ENCODE peak calls at places on chromosomes 6 and 20, in six cellular contexts. A is mesothelial cell of epicardium; Y is left ventricle myocardium inferior; X is RWPE1; H is GM10248; W is CD8-positive, alpha-beta T cell. E is an unnamed sample.

GRCh38 chr20:41048475-41049242 is 20.0 kb downstream of the TOP1 start:
- DNase-seq in A (no peak), X (no peak), H (no peak), W (no peak), Y (no peak), E (no peak)

GRCh38 chr20:17661121-17661744 is 20.8 kb downstream of the RRBP1 start:
- DNase-seq in A (no peak), Y (no peak), W (no peak), X (no peak), H (no peak), E (no peak)

GRCh38 chr6:109687271-109687721 is 3.7 kb downstream of the AK9 start:
- DNase-seq in H (no peak), X (peak), A (no peak), W (no peak), Y (no peak), E (no peak)

GRCh38 chr6:116029535-116029934 is 31.2 kb downstream of the FRK start:
- DNase-seq in A (no peak), X (no peak), W (no peak), Y (no peak), H (no peak), E (no peak)

GRCh38 chr6:15508363-15509330 is 154.2 kb downstream of the DTNBP1 start:
- DNase-seq in X (no peak), H (no peak), A (no peak), W (no peak), Y (no peak), E (no peak)

GRCh38 chr6:8080338-8081151 is 16.4 kb upstream of the BLOC1S5 start:
- DNase-seq in H (no peak), X (peak), Y (no peak), A (no peak), W (no peak), E (no peak)

GRCh38 chr6:3389390-3390167 is 67.3 kb downstream of the SLC22A23 start:
- DNase-seq in X (peak), A (no peak), Y (peak), H (no peak), W (no peak), E (no peak)

GRCh38 chr20:17524551-17524950 is 6.6 kb downstream of the BFSP1 start:
- DNase-seq in H (no peak), X (no peak), A (no peak), W (no peak), Y (no peak), E (no peak)

GRCh38 chr6:35476004-35476403 is 7.8 kb downstream of the RPL10A start:
- DNase-seq in Y (no peak), H (no peak), X (no peak), W (no peak), A (no peak), E (no peak)

GRCh38 chr20:10419550-10420133 is 14.4 kb downstream of the MKKS start:
- DNase-seq in W (no peak), A (no peak), H (no peak), Y (no peak), X (peak), E (no peak)

GRCh38 chr20:43973231-43973630 is 58.6 kb downstream of the TOX2 start:
- DNase-seq in H (no peak), Y (no peak), W (no peak), X (no peak), A (no peak), E (no peak)

GRCh38 chr20:9838035-9838377 is 870 bp downstream of the PAK5 start:
- DNase-seq in Y (no peak), W (no peak), H (no peak), A (no peak), X (no peak), E (no peak)

GRCh38 chr20:341682-342081 is 5.2 kb upstream of the NRSN2 start:
- DNase-seq in A (no peak), H (no peak), Y (no peak), W (no peak), X (peak), E (no peak)

GRCh38 chr6:144477841-144478240 is 192.7 kb downstream of the UTRN start:
- DNase-seq in A (no peak), Y (no peak), H (no peak), X (no peak), W (no peak), E (no peak)

DNA sequence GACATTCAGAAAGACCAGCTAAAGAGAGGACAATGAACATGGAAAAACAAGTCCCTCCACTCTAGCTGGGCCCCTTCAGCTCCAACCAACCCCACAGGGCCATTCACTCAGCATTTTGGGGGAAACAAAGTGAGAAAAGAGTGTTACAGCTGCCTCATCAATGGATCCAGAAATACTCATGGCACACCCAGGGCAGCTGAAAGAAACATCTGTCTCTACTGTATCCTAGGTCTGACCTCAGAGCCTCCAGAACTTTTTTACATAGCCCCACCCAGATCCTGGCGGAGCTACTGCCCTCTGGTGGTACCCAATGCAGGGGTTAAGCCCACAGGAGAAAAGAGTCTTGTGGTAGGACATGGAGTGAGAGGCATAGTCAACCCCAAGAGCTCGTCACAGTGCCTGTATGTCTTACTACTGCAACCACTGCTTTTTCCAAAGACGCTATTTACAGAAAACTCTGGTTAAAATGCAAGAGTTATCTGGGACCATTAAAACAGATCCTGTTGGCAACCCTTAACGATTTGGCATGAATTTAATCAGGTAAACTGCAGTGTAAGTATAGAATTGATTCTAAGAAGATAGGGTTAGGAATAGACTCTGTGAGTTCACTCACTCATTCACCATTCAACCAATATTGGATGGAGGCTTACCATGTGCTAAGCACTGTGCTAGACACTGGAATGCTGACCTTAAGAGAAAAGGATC is 37.4 kb upstream of the FAM83C start:
- DNase-seq in A (no peak), W (no peak), X (peak), H (peak), Y (no peak), E (peak)
- TF ChIP-seq CTCF in A (no peak), W (no peak), X (no peak), H (peak), Y (peak), E (peak)

GRCh38 chr20:46151936-46152335 is 33.8 kb downstream of the CD40 start:
- DNase-seq in A (no peak), W (no peak), Y (no peak), H (peak), X (peak), E (peak)
- TF ChIP-seq CTCF in A (peak), W (no peak), Y (peak), H (peak), X (peak), E (peak)

GRCh38 chr20:64222273-64222672 is 33.3 kb upstream of the PCMTD2 start:
- DNase-seq in Y (no peak), W (no peak), H (no peak), X (peak), A (no peak), E (no peak)

GRCh38 chr20:64225166-64225595 is 30.4 kb upstream of the PCMTD2 start:
- DNase-seq in W (no peak), A (no peak), X (no peak), H (no peak), Y (no peak), E (no peak)

GRCh38 chr20:64224344-64225165 is 31.0 kb upstream of the PCMTD2 start:
- DNase-seq in W (no peak), A (no peak), Y (no peak), X (peak), H (no peak), E (no peak)

GRCh38 chr20:64222851-64223525 is 32.6 kb upstream of the PCMTD2 start:
- DNase-seq in Y (no peak), A (no peak), X (no peak), H (no peak), W (no peak), E (no peak)

DNA sequence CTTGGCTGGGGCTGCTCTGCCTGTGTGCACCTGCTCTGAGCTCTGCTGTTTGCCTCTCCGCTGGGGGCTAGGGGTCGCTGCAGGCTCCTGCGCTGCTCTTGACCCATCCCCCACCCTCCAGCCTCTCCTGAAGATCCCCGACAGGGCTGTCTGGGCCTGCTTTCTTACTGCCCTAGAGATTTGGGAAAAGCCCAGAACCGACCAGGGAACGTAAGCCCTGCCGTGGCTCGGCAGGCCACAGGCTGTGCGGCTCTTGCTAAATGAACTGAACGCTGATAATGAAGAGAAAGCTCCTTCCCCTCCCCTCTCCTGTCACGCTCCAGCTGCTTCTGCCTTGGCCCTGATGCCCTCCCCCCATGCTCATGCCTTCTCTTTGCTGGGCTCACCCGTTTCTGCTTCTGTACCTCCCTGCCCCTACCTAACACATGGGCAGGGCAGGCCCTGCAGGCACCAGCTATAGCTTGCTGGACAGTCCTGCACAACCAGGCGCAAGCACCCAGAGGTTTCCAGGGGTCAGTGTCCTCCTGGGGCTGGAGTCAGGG is 32.0 kb upstream of the PCMTD2 start:
- DNase-seq in Y (peak), W (no peak), X (no peak), H (no peak), A (peak), E (no peak)
- TF ChIP-seq CTCF in Y (peak), W (no peak), X (no peak), H (no peak), A (no peak), E (no peak)

GRCh38 chr6:1420382-1420781 is 31.0 kb downstream of the FOXF2 start:
- DNase-seq in W (no peak), A (no peak), Y (no peak), H (no peak), X (no peak), E (no peak)
- TF ChIP-seq CTCF in W (no peak), A (no peak), Y (no peak), H (no peak), X (no peak), E (no peak)

GRCh38 chr6:157086632-157087031 is 236.7 kb downstream of the TMEM242 start:
- DNase-seq in W (no peak), X (no peak), A (no peak), H (no peak), Y (no peak), E (no peak)

GRCh38 chr6:157079277-157079676 is 244.0 kb downstream of the TMEM242 start:
- DNase-seq in Y (no peak), X (no peak), H (no peak), A (no peak), W (no peak), E (no peak)

GRCh38 chr6:157080986-157081391 is 242.3 kb downstream of the TMEM242 start:
- DNase-seq in W (no peak), Y (no peak), H (no peak), A (no peak), X (no peak), E (no peak)

GRCh38 chr6:157079774-157080173 is 243.5 kb downstream of the TMEM242 start:
- DNase-seq in H (no peak), W (no peak), Y (no peak), X (no peak), A (no peak), E (no peak)

GRCh38 chr6:157083343-157083742 is 240.0 kb downstream of the TMEM242 start:
- DNase-seq in H (no peak), A (no peak), X (no peak), Y (no peak), W (no peak), E (no peak)
- TF ChIP-seq CTCF in H (no peak), A (no peak), X (no peak), Y (no peak), W (no peak), E (no peak)

DNA sequence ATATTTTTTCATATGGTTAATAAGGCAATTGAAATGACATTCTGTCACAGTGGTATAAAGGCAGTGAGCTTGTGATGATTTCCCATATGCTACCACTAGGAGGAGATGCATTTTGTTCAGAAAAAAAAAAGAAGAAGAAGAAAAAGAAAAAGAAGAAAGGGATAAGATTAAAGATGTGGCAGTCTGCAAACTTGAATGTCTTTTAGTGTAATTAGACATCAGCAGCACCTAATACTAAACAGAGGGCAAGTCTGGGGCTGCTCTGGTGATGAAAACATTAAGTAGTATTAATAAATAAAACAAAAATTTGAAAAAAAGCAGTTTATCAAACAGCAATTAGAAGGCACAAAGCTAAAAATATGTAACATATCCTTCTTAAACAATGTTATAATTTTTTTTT is 95.4 kb upstream of the DEFB112 start:
- DNase-seq in A (no peak), Y (no peak), H (no peak), W (no peak), X (no peak), E (no peak)
- TF ChIP-seq CTCF in A (peak), Y (peak), H (peak), W (no peak), X (peak), E (peak)

E was measured in GM20000.